ENCODE peak calls at places on chromosomes 7 and 10, in four cellular contexts. One of them, this sample, is unnamed.

GRCh38 chr10:132891994-132892393 is 50.4 kb downstream of the CFAP46 start:
- DNase-seq in endothelial cell of umbilical vein: no peak
- DNase-seq in K562: no peak
- DNase-seq in GM12878: no peak
- DNase-seq in this sample: peak

GRCh38 chr7:32158751-32159360 is 88.6 kb upstream of the PDE1C start:
- DNase-seq in endothelial cell of umbilical vein: peak
- DNase-seq in GM12878: no peak
- DNase-seq in K562: no peak
- DNase-seq in this sample: peak

GRCh38 chr10:68221196-68221595 is 10.7 kb downstream of the ATOH7 start:
- DNase-seq in K562: no peak
- DNase-seq in endothelial cell of umbilical vein: no peak
- DNase-seq in GM12878: no peak
- DNase-seq in this sample: peak

GRCh38 chr10:15625261-15625660 is 94.5 kb downstream of the ITGA8 start:
- DNase-seq in GM12878: no peak
- DNase-seq in K562: no peak
- DNase-seq in endothelial cell of umbilical vein: no peak
- DNase-seq in this sample: no peak

GRCh38 chr7:157771-158251 is 34.6 kb upstream of the FAM20C start:
- DNase-seq in GM12878: no peak
- DNase-seq in endothelial cell of umbilical vein: no peak
- DNase-seq in K562: no peak
- DNase-seq in this sample: no peak

GRCh38 chr10:133461841-133462240 is 8.1 kb downstream of the SCART1 start:
- DNase-seq in GM12878: no peak
- DNase-seq in K562: no peak
- DNase-seq in endothelial cell of umbilical vein: no peak
- DNase-seq in this sample: no peak

GRCh38 chr7:146660839-146661238 is 544.2 kb downstream of the CNTNAP2 start:
- DNase-seq in GM12878: no peak
- DNase-seq in endothelial cell of umbilical vein: no peak
- DNase-seq in K562: no peak
- DNase-seq in this sample: no peak

GRCh38 chr7:102469351-102469971 is 4.7 kb downstream of the LRWD1 start:
- DNase-seq in endothelial cell of umbilical vein: no peak
- DNase-seq in GM12878: no peak
- DNase-seq in K562: no peak
- DNase-seq in this sample: no peak

GRCh38 chr10:43048301-43049051 is 28.4 kb upstream of the RET start:
- DNase-seq in endothelial cell of umbilical vein: no peak
- DNase-seq in GM12878: no peak
- DNase-seq in K562: no peak
- DNase-seq in this sample: peak

GRCh38 chr7:122143376-122143750 is 686 bp downstream of the AASS start:
- DNase-seq in K562: no peak
- DNase-seq in endothelial cell of umbilical vein: peak
- DNase-seq in GM12878: no peak
- DNase-seq in this sample: peak

GRCh38 chr7:101094791-101095375 is 9.6 kb downstream of the TRIM56 start:
- DNase-seq in GM12878: no peak
- DNase-seq in endothelial cell of umbilical vein: peak
- DNase-seq in K562: peak
- DNase-seq in this sample: peak

GRCh38 chr7:157165987-157166386 is 27.3 kb downstream of the UBE3C start:
- DNase-seq in GM12878: no peak
- DNase-seq in endothelial cell of umbilical vein: no peak
- DNase-seq in K562: no peak
- DNase-seq in this sample: no peak

GRCh38 chr7:152647-153046 is 39.7 kb upstream of the FAM20C start:
- DNase-seq in endothelial cell of umbilical vein: no peak
- DNase-seq in K562: no peak
- DNase-seq in GM12878: no peak
- DNase-seq in this sample: no peak

GRCh38 chr10:653991-654646 is 35.3 kb downstream of the DIP2C start:
- DNase-seq in GM12878: no peak
- DNase-seq in endothelial cell of umbilical vein: peak
- DNase-seq in K562: no peak
- DNase-seq in this sample: peak
- TF ChIP-seq FOS in GM12878: no peak
- TF ChIP-seq FOS in endothelial cell of umbilical vein: no peak
- TF ChIP-seq FOS in K562: no peak
- TF ChIP-seq FOS in this sample: no peak

DNA sequence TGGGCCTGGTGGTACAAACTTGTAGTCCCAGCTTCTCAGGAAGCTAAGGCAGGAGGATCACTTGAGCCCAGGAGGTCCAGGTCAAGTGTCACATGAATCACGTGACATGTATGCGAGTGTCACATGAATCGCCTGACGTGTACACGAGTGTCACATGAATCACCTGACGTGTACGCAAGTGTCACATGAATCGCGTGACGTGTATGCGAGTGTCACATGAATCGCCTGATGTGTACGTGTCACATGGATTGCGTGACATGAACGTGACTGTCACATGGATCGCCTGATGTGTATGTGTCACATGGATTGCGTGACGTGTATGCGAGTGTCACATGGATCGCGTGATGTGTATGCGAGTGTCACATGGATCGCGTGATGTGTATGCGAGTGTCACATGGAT is 9.5 kb upstream of the ADARB2 start:
- DNase-seq in K562: no peak
- DNase-seq in endothelial cell of umbilical vein: no peak
- DNase-seq in GM12878: no peak
- DNase-seq in this sample: no peak
- TF ChIP-seq FOS in K562: no peak
- TF ChIP-seq FOS in endothelial cell of umbilical vein: no peak
- TF ChIP-seq FOS in GM12878: no peak
- TF ChIP-seq FOS in this sample: no peak

GRCh38 chr10:110353244-110354119 is 48.8 kb upstream of the SMNDC1 start:
- DNase-seq in endothelial cell of umbilical vein: peak
- DNase-seq in GM12878: no peak
- DNase-seq in K562: peak
- DNase-seq in this sample: peak

GRCh38 chr10:110355922-110356627 is 51.4 kb upstream of the SMNDC1 start:
- DNase-seq in GM12878: no peak
- DNase-seq in K562: no peak
- DNase-seq in endothelial cell of umbilical vein: no peak
- DNase-seq in this sample: no peak

GRCh38 chr10:110352930-110353243 is 48.2 kb upstream of the SMNDC1 start:
- DNase-seq in K562: no peak
- DNase-seq in GM12878: no peak
- DNase-seq in endothelial cell of umbilical vein: no peak
- DNase-seq in this sample: no peak

GRCh38 chr10:110355181-110355831 is 50.6 kb upstream of the SMNDC1 start:
- DNase-seq in K562: no peak
- DNase-seq in GM12878: peak
- DNase-seq in endothelial cell of umbilical vein: no peak
- DNase-seq in this sample: no peak

DNA sequence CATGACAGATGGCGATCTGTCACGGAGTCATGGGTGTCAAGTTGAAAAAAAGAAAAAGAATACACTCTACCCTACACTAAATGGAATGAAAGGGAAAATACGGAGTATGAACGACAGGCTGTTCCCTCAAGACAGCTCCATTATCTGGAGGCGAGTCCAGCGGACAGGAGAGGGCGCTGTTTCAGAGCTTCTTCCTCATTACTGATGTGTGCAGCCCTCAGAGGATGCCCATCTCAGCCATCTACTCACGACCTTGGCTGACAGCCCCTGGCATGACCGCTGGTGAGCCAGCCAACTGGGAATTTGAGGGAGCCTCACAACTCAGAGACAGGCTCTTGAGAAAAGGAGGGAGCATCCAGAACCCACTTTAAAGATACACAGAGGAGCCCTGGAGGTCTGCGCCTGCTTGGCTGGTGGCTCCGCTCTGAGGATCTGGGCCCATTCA is 49.6 kb upstream of the SMNDC1 start:
- DNase-seq in GM12878: peak
- DNase-seq in K562: peak
- DNase-seq in endothelial cell of umbilical vein: peak
- DNase-seq in this sample: peak
- TF ChIP-seq FOS in GM12878: no peak
- TF ChIP-seq FOS in K562: no peak
- TF ChIP-seq FOS in endothelial cell of umbilical vein: no peak
- TF ChIP-seq FOS in this sample: no peak

GRCh38 chr10:12543589-12543988 is 194.2 kb downstream of the CAMK1D start:
- DNase-seq in endothelial cell of umbilical vein: no peak
- DNase-seq in K562: no peak
- DNase-seq in GM12878: no peak
- DNase-seq in this sample: no peak

GRCh38 chr10:12539350-12540164 is 190.2 kb downstream of the CAMK1D start:
- DNase-seq in GM12878: no peak
- DNase-seq in K562: no peak
- DNase-seq in endothelial cell of umbilical vein: no peak
- DNase-seq in this sample: no peak

GRCh38 chr10:12541446-12542067 is 192.2 kb downstream of the CAMK1D start:
- DNase-seq in endothelial cell of umbilical vein: no peak
- DNase-seq in K562: no peak
- DNase-seq in GM12878: no peak
- DNase-seq in this sample: no peak

GRCh38 chr10:12540341-12540781 is 191.0 kb downstream of the CAMK1D start:
- DNase-seq in GM12878: no peak
- DNase-seq in endothelial cell of umbilical vein: no peak
- DNase-seq in K562: no peak
- DNase-seq in this sample: peak

DNA sequence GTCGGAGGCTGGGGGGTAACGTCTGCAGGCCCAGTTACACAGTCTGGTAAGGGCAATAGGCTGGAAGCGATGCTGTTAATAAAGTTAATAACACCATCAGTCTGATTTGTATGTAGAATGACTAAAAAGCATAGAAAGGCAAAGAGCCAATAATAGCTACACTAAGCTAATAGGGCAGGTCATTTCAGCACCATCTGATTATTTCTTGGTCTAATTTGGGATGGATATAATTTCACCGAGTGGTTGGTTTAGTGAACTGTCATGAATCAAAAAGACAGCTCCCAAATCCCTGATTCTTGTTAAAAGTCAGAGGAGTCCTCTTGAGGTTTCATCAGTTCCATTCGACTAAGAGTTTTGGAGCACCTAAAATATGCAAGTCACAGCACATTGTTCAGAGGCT is 192.9 kb downstream of the CAMK1D start:
- DNase-seq in GM12878: no peak
- DNase-seq in endothelial cell of umbilical vein: no peak
- DNase-seq in K562: no peak
- DNase-seq in this sample: no peak
- TF ChIP-seq FOS in GM12878: no peak
- TF ChIP-seq FOS in endothelial cell of umbilical vein: no peak
- TF ChIP-seq FOS in K562: no peak
- TF ChIP-seq FOS in this sample: no peak

DNA sequence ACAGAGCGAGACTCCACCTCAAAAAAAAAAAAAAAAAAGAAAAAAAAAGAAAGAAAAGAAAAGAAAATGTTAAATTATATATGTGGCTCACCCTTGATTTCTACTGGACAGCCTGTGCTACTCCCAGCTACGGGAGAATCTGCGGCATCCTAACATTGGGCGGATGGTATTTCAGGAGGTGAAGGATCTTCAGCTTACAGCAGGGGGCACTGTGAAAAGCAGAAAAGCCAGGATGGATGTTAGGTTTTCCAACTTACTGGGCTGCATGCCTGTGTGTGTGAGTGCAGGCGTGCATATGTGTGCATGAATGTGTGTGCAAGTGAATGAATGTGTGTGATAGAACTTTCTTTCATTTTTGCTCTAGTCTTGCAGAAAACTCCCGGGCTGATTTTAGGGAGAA is 1066.5 kb downstream of the TYW1 start:
- DNase-seq in GM12878: no peak
- DNase-seq in K562: peak
- DNase-seq in endothelial cell of umbilical vein: no peak
- DNase-seq in this sample: no peak
- TF ChIP-seq FOS in GM12878: no peak
- TF ChIP-seq FOS in K562: no peak
- TF ChIP-seq FOS in endothelial cell of umbilical vein: no peak
- TF ChIP-seq FOS in this sample: no peak

DNA sequence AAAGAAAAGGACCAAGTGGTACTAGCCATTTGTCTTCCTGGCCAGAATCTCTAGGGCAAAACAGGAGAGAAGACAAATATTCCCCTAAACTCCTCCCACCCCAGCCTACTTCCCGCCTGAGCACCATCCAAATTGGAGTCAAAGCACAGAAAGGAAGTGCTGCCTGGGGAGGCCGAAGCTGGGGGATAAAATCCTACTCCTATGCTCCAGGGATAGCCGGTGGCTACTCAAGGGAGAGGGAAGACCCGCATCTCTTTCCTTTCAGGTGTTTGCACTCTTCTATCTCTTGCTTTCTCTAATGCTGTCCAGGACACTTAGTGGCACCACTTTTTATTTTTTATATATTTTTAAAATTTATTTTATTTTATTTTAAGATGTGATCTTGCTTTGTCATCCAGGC is 7.1 kb upstream of the DUSP5 start:
- DNase-seq in K562: no peak
- DNase-seq in GM12878: no peak
- DNase-seq in endothelial cell of umbilical vein: no peak
- DNase-seq in this sample: no peak
- TF ChIP-seq FOS in K562: no peak
- TF ChIP-seq FOS in GM12878: no peak
- TF ChIP-seq FOS in endothelial cell of umbilical vein: no peak
- TF ChIP-seq FOS in this sample: no peak

This sample was measured in IMR-90.